ENCODE peak calls at places on chromosome 6, in eight cellular contexts. K, B, O, H, X, M, N and C are unnamed samples. For H3K27me3 and H3K4me1, the result is how much of the 10 kb centered on the place peaks cover.

GRCh38 chr6:131197716-131198115 is 62.4 kb downstream of the AKAP7 start:
- DNase-seq in K (no peak), B (no peak), O (no peak), H (no peak), X (no peak), M (peak), N (no peak), C (peak)

GRCh38 chr6:36598739-36599318 is 4.7 kb downstream of the SRSF3 start:
- DNase-seq in K (no peak), B (no peak), O (peak), H (no peak), X (no peak), M (no peak), N (no peak), C (no peak)

GRCh38 chr6:74166849-74167248 is 470.8 kb downstream of the CD109 start:
- DNase-seq in K (no peak), B (no peak), O (no peak), H (no peak), X (no peak), M (no peak), N (no peak), C (no peak)

GRCh38 chr6:21367148-21367547 is 226.4 kb upstream of the SOX4 start:
- DNase-seq in K (no peak), B (no peak), O (no peak), H (no peak), X (no peak), M (no peak), N (no peak), C (no peak)

GRCh38 chr6:34027445-34027936 is 118.4 kb downstream of the GRM4 start:
- DNase-seq in K (peak), B (peak), O (peak), H (peak), X (peak), M (peak), N (peak), C (peak)

GRCh38 chr6:156998824-156999330 is 221.7 kb downstream of the ARID1B start:
- DNase-seq in K (no peak), B (no peak), O (no peak), H (no peak), X (no peak), M (no peak), N (no peak), C (no peak)

GRCh38 chr6:22141271-22141745 is 155.5 kb downstream of the PRL start:
- DNase-seq in K (no peak), B (no peak), O (no peak), H (no peak), X (peak), M (no peak), N (no peak), C (no peak)

GRCh38 chr6:43758617-43759050 is 11.4 kb upstream of the VEGFA start:
- DNase-seq in K (no peak), B (no peak), O (no peak), H (no peak), X (no peak), M (peak), N (peak), C (peak)

GRCh38 chr6:36633915-36634314 is 39.8 kb downstream of the SRSF3 start:
- DNase-seq in K (peak), B (peak), O (peak), H (no peak), X (peak), M (peak), N (peak), C (no peak)

GRCh38 chr6:20605061-20605460 is 70.8 kb downstream of the CDKAL1 start:
- DNase-seq in K (no peak), B (no peak), O (no peak), H (no peak), X (no peak), M (no peak), N (no peak), C (no peak)

DNA sequence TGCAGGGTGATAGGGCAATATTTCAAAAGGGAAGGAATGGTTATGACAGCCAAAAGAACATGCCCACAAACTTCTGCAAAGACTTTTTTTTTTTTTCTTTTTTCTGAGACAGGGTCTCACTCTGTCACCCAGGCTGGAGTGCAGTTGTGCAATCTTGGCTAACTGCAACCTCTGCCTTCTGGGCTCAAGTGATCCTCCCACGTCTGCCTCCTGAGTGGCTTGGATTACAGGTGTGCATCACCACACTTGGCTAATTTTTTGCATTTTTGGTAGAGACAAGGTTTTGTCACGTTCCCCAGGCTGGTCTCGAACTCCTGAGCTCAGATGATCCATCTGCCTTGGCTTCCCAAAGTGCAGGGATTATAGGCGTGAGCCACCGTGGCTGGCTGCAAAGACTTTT is 117.6 kb upstream of the ADGRF1 start:
- DNase-seq in K (no peak), B (no peak), O (no peak), H (no peak), X (no peak), M (no peak), N (no peak), C (no peak)
- H3K27me3 ChIP-seq in K (under half), B (under half), O (under half), H (under half), X (under half), M (under half), N (under half), C (under half)

GRCh38 chr6:166752097-166752496 is 125.0 kb upstream of the RPS6KA2 start:
- DNase-seq in K (no peak), B (no peak), O (no peak), H (no peak), X (no peak), M (no peak), N (no peak), C (no peak)
- H3K4me1 ChIP-seq in K (under half), B (under half), O (under half), H (under half), X (under half), M (under half), N (under half), C (under half)

DNA sequence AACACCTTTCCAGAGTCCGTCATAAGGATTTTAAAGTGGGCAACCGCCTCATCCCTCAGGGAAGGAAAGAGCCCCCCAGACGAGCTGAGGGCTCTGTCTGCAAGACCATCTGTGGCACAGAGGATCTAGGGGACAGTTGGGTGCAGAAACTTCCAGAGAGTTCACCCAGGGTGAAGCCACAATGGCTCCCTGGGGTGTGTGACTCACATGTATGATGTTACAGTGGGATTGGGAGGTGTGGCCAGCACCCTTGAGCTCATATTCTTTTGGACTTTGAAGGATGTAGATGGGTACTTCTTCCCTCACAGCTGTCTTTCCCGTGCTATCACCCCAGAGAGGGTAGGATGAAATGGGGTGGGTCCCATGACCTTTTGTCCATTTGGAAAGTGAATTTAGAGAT is 95.5 kb downstream of the NCR2 start:
- DNase-seq in K (peak), B (no peak), O (no peak), H (no peak), X (no peak), M (no peak), N (no peak), C (no peak)
- H3K27me3 ChIP-seq in K (under half), B (under half), O (under half), H (under half), X (under half), M (under half), N (under half), C (under half)

DNA sequence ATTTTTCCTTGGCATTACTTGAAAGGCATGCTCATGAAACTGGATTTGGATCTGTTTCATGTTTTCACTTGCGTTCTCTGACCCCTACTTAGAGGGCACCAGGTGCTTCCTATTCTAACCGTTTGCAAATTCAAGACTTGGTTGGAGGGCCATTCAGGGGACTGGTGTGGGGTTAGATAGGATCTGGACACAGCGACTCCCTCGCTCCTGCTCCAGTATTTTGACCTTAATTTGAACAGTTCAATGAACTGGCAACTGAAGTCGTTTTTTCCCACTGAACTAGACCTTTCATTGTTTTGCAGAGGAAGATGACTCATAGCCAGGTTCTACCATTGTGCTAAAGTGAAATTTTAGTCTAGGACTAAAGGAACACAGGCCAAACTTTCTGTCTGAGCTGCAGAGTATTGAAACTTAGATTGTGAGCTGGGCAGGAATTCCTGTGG is 64.6 kb downstream of the UTRN start:
- DNase-seq in K (peak), B (no peak), O (no peak), H (no peak), X (peak), M (no peak), N (no peak), C (no peak)
- H3K4me1 ChIP-seq in K (under half), B (under half), O (under half), H (half or more), X (half or more), M (under half), N (half or more), C (under half)

DNA sequence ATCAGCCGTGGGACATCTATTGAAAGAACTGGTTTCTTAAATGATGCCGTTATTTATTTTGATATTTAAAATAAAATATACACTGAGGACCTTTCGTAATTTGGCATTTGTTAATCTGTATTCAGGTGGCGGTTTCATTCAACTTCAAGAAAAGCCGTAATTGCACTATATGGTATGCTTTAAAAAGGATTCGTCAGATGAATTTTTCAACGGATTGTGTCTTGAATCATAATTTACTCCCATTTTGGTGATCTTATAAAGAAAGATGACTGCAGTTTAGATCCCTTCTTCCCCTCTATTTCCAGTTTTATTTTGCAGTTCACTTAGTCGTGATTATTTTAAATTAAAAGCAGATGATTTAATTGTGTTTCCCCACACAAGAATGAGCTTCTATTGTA is 761 bp downstream of the KLHL32 start:
- DNase-seq in K (no peak), B (no peak), O (no peak), H (no peak), X (no peak), M (no peak), N (no peak), C (no peak)
- H3K27me3 ChIP-seq in K (under half), B (under half), O (under half), H (under half), X (under half), M (under half), N (under half), C (under half)

GRCh38 chr6:136786708-136787107 is 5.6 kb downstream of the MAP3K5 start:
- DNase-seq in K (no peak), B (no peak), O (no peak), H (no peak), X (no peak), M (no peak), N (no peak), C (no peak)
- H3K4me1 ChIP-seq in K (under half), B (half or more), O (under half), H (half or more), X (half or more), M (under half), N (half or more), C (under half)

DNA sequence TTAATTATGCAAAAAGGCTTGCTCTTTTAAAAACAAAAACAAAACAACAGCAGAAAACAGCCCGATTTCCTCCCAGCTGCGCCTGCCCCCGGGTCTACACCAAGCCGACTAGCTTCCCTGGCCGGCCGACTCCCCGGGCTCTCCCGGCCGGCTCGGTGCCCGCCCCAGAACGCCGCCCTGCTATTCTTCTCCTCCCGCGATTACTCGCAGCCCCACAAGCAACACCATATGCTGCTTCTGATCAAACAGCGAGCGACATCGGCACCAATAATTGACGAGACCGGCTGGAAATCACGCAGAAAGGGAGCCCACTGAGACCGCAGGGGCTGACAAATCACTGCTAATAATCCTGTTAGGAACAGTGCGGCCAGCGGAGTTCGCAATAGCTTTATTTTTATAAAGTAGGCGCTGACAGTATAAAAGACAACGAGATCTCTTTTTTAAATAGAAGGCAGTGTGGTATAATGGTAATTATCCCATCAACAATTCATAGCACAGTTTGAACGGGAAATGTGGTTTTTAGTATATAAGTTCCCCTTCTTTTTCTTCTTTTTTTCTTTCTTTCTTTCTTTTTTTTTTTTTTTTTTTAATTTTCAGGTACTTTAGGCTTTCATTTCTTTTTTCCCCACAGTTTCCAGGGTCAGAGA is 3.3 kb downstream of the SIM1 start:
- DNase-seq in K (no peak), B (no peak), O (no peak), H (no peak), X (no peak), M (no peak), N (no peak), C (no peak)
- H3K27me3 ChIP-seq in K (half or more), B (half or more), O (under half), H (half or more), X (half or more), M (under half), N (half or more), C (half or more)

GRCh38 chr6:30767158-30767943 is 23.0 kb upstream of the IER3 start:
- DNase-seq in K (no peak), B (no peak), O (no peak), H (no peak), X (no peak), M (no peak), N (no peak), C (no peak)
- H3K4me1 ChIP-seq in K (under half), B (under half), O (under half), H (under half), X (half or more), M (under half), N (half or more), C (under half)

DNA sequence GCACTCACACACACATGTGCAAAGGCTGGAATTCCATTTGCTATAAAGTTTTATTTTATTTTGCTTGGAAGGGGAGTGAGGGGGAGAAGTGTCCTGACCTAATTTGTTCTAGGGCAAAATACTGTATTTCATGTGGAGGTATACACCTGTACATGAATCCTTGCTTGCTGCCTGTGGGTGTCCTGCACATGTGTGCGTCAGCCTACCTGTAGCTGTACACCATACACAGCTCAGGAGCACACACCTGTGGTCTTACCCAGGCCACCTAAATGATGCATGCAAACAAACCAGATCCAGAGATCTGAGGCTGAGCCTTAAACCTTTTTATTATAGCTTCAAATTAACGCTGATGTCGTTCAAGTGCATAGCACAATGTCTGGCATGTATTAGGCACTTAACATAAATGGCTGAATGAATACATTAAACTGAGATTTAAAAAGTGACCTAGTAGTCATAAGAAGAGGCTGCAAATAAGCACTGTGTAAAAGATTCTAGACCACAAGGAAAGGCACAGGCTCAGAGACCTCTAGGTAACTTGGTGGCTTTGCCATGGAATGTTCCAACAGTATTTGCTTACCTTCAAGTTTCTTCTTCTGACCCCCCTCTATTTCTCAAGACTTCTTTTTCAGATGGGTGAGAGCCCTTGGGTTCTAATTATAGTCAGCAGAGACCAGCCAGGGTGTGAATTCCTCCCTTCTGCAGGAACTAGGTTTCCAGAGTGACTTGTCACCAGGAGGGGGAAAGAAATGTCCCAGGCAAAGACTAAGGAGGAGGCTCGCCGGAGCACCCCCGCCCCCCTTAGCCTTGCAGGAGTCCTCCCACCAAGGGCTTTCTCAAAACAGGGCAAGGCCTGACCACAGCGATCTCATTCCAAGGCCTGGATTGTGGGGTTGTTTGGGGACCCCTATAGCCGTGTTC is 13.4 kb downstream of the FOXC1 start:
- DNase-seq in K (no peak), B (peak), O (no peak), H (no peak), X (no peak), M (peak), N (no peak), C (no peak)
- H3K27me3 ChIP-seq in K (under half), B (half or more), O (under half), H (under half), X (half or more), M (under half), N (half or more), C (under half)

GRCh38 chr6:41637179-41638001 is 878 bp upstream of the MDFI start:
- DNase-seq in K (no peak), B (peak), O (no peak), H (no peak), X (no peak), M (no peak), N (no peak), C (no peak)
- H3K4me1 ChIP-seq in K (under half), B (under half), O (under half), H (under half), X (under half), M (under half), N (under half), C (under half)